ENCODE peak calls at places on chromosomes 11 and 22, in six cellular contexts. One of them, this sample, is unnamed.

GRCh38 chr11:65516135-65516968 is 8.5 kb upstream of the SCYL1 start:
- DNase-seq in adrenal gland: no peak
- DNase-seq in mesothelial cell of epicardium: no peak
- DNase-seq in endothelial cell: no peak
- DNase-seq in A673: no peak
- DNase-seq in cardiac fibroblast: no peak
- DNase-seq in this sample: no peak

GRCh38 chr22:43890901-43891331 is 897 bp downstream of the PNPLA5 start:
- DNase-seq in adrenal gland: no peak
- DNase-seq in mesothelial cell of epicardium: no peak
- DNase-seq in endothelial cell: no peak
- DNase-seq in A673: no peak
- DNase-seq in cardiac fibroblast: no peak
- DNase-seq in this sample: no peak

GRCh38 chr11:1397862-1398505 is 8.2 kb downstream of the BRSK2 start:
- DNase-seq in adrenal gland: no peak
- DNase-seq in mesothelial cell of epicardium: no peak
- DNase-seq in endothelial cell: no peak
- DNase-seq in A673: no peak
- DNase-seq in cardiac fibroblast: no peak
- DNase-seq in this sample: no peak

GRCh38 chr11:76501526-76501925 is 56.7 kb downstream of the EMSY start:
- DNase-seq in adrenal gland: no peak
- DNase-seq in mesothelial cell of epicardium: no peak
- DNase-seq in endothelial cell: no peak
- DNase-seq in A673: no peak
- DNase-seq in cardiac fibroblast: no peak
- DNase-seq in this sample: no peak

GRCh38 chr11:73233704-73234402 is 15.8 kb downstream of the P2RY2 start:
- DNase-seq in adrenal gland: peak
- DNase-seq in mesothelial cell of epicardium: no peak
- DNase-seq in endothelial cell: no peak
- DNase-seq in A673: no peak
- DNase-seq in cardiac fibroblast: peak
- DNase-seq in this sample: no peak

GRCh38 chr11:116615211-116615865 is 157.4 kb downstream of the BUD13 start:
- DNase-seq in adrenal gland: peak
- DNase-seq in mesothelial cell of epicardium: peak
- DNase-seq in endothelial cell: no peak
- DNase-seq in A673: no peak
- DNase-seq in cardiac fibroblast: no peak
- DNase-seq in this sample: no peak

GRCh38 chr11:5624489-5625278 is at the start of gene TRIM34:
- DNase-seq in adrenal gland: peak
- DNase-seq in mesothelial cell of epicardium: no peak
- DNase-seq in endothelial cell: peak
- DNase-seq in A673: peak
- DNase-seq in cardiac fibroblast: peak
- DNase-seq in this sample: peak

GRCh38 chr22:22098457-22099193 is 116.0 kb upstream of the TOP3B start:
- DNase-seq in adrenal gland: no peak
- DNase-seq in mesothelial cell of epicardium: no peak
- DNase-seq in endothelial cell: no peak
- DNase-seq in A673: no peak
- DNase-seq in cardiac fibroblast: no peak
- DNase-seq in this sample: no peak

GRCh38 chr11:87398913-87399312 is 361.2 kb downstream of the TMEM135 start:
- DNase-seq in adrenal gland: peak
- DNase-seq in mesothelial cell of epicardium: no peak
- DNase-seq in endothelial cell: no peak
- DNase-seq in A673: no peak
- DNase-seq in cardiac fibroblast: no peak
- DNase-seq in this sample: no peak

GRCh38 chr11:38498721-38499120 is 1900.7 kb upstream of the RAG2 start:
- DNase-seq in adrenal gland: no peak
- DNase-seq in mesothelial cell of epicardium: no peak
- DNase-seq in endothelial cell: no peak
- DNase-seq in A673: no peak
- DNase-seq in cardiac fibroblast: no peak
- DNase-seq in this sample: peak

GRCh38 chr11:14549891-14550290 is 29.7 kb upstream of the PSMA1 start:
- DNase-seq in adrenal gland: no peak
- DNase-seq in mesothelial cell of epicardium: no peak
- DNase-seq in endothelial cell: no peak
- DNase-seq in A673: no peak
- DNase-seq in cardiac fibroblast: no peak
- DNase-seq in this sample: no peak

GRCh38 chr22:39103431-39103830 is 6.4 kb downstream of the APOBEC3H start:
- DNase-seq in adrenal gland: no peak
- DNase-seq in mesothelial cell of epicardium: no peak
- DNase-seq in endothelial cell: no peak
- DNase-seq in A673: no peak
- DNase-seq in cardiac fibroblast: no peak
- DNase-seq in this sample: no peak

GRCh38 chr22:16949561-16949960 is 58.5 kb downstream of the GAB4 start:
- DNase-seq in adrenal gland: peak
- DNase-seq in mesothelial cell of epicardium: no peak
- DNase-seq in endothelial cell: no peak
- DNase-seq in A673: no peak
- DNase-seq in cardiac fibroblast: no peak
- DNase-seq in this sample: peak

GRCh38 chr11:17600316-17601205 is 53.5 kb downstream of the OTOG start:
- DNase-seq in adrenal gland: peak
- DNase-seq in mesothelial cell of epicardium: no peak
- DNase-seq in endothelial cell: no peak
- DNase-seq in A673: no peak
- DNase-seq in cardiac fibroblast: no peak
- DNase-seq in this sample: no peak

GRCh38 chr11:76166314-76166713 is 40.0 kb downstream of the WNT11 start:
- DNase-seq in adrenal gland: no peak
- DNase-seq in mesothelial cell of epicardium: no peak
- DNase-seq in endothelial cell: no peak
- DNase-seq in A673: no peak
- DNase-seq in cardiac fibroblast: no peak
- DNase-seq in this sample: no peak

GRCh38 chr11:833114-833791 is 501 bp downstream of the CD151 start:
- DNase-seq in adrenal gland: peak
- DNase-seq in mesothelial cell of epicardium: no peak
- DNase-seq in endothelial cell: peak
- DNase-seq in A673: peak
- DNase-seq in cardiac fibroblast: peak
- DNase-seq in this sample: peak

GRCh38 chr11:75547177-75547576 is 14.9 kb upstream of the SERPINH1 start:
- DNase-seq in adrenal gland: no peak
- DNase-seq in mesothelial cell of epicardium: no peak
- DNase-seq in endothelial cell: no peak
- DNase-seq in A673: no peak
- DNase-seq in cardiac fibroblast: no peak
- DNase-seq in this sample: no peak

GRCh38 chr11:1778141-1778911 is 14.6 kb upstream of the CTSD start:
- DNase-seq in adrenal gland: no peak
- DNase-seq in mesothelial cell of epicardium: no peak
- DNase-seq in endothelial cell: no peak
- DNase-seq in A673: no peak
- DNase-seq in cardiac fibroblast: no peak
- DNase-seq in this sample: no peak

GRCh38 chr11:1889941-1890855 is 1.5 kb downstream of the PRR33 start:
- DNase-seq in adrenal gland: peak
- DNase-seq in mesothelial cell of epicardium: no peak
- DNase-seq in endothelial cell: no peak
- DNase-seq in A673: no peak
- DNase-seq in cardiac fibroblast: no peak
- DNase-seq in this sample: no peak

GRCh38 chr11:63683133-63683991 is 2.1 kb downstream of the RTN3 start:
- DNase-seq in adrenal gland: no peak
- DNase-seq in mesothelial cell of epicardium: no peak
- DNase-seq in endothelial cell: no peak
- DNase-seq in A673: peak
- DNase-seq in cardiac fibroblast: peak
- DNase-seq in this sample: no peak

GRCh38 chr11:130457909-130458729 is 9.7 kb downstream of the ADAMTS15 start:
- DNase-seq in adrenal gland: no peak
- DNase-seq in mesothelial cell of epicardium: no peak
- DNase-seq in endothelial cell: no peak
- DNase-seq in A673: no peak
- DNase-seq in cardiac fibroblast: peak
- DNase-seq in this sample: no peak

GRCh38 chr22:27639180-27640086 is 162.1 kb downstream of the MN1 start:
- DNase-seq in adrenal gland: no peak
- DNase-seq in mesothelial cell of epicardium: no peak
- DNase-seq in endothelial cell: no peak
- DNase-seq in A673: no peak
- DNase-seq in cardiac fibroblast: no peak
- DNase-seq in this sample: no peak

GRCh38 chr11:115409691-115410220 is 94.5 kb downstream of the CADM1 start:
- DNase-seq in adrenal gland: no peak
- DNase-seq in mesothelial cell of epicardium: no peak
- DNase-seq in endothelial cell: no peak
- DNase-seq in A673: no peak
- DNase-seq in cardiac fibroblast: no peak
- DNase-seq in this sample: no peak

GRCh38 chr11:120622189-120622912 is 110.8 kb downstream of the GRIK4 start:
- DNase-seq in adrenal gland: peak
- DNase-seq in mesothelial cell of epicardium: no peak
- DNase-seq in endothelial cell: no peak
- DNase-seq in A673: no peak
- DNase-seq in cardiac fibroblast: no peak
- DNase-seq in this sample: peak

GRCh38 chr22:48536691-48537591 is 1290.7 kb downstream of the BRD1 start:
- DNase-seq in adrenal gland: peak
- DNase-seq in mesothelial cell of epicardium: no peak
- DNase-seq in endothelial cell: no peak
- DNase-seq in A673: no peak
- DNase-seq in cardiac fibroblast: no peak
- DNase-seq in this sample: no peak

GRCh38 chr11:2436521-2437031 is 7.7 kb downstream of the TRPM5 start:
- DNase-seq in adrenal gland: no peak
- DNase-seq in mesothelial cell of epicardium: no peak
- DNase-seq in endothelial cell: no peak
- DNase-seq in A673: no peak
- DNase-seq in cardiac fibroblast: no peak
- DNase-seq in this sample: no peak

GRCh38 chr11:9214765-9215164 is 50.4 kb downstream of the DENND5A start:
- DNase-seq in adrenal gland: no peak
- DNase-seq in mesothelial cell of epicardium: no peak
- DNase-seq in endothelial cell: no peak
- DNase-seq in A673: no peak
- DNase-seq in cardiac fibroblast: peak
- DNase-seq in this sample: peak

GRCh38 chr11:48020092-48020755 is 39.9 kb downstream of the PTPRJ start:
- DNase-seq in adrenal gland: peak
- DNase-seq in mesothelial cell of epicardium: no peak
- DNase-seq in endothelial cell: no peak
- DNase-seq in A673: no peak
- DNase-seq in cardiac fibroblast: no peak
- DNase-seq in this sample: peak

GRCh38 chr22:23282089-23282501 is 101.8 kb downstream of the BCR start:
- DNase-seq in adrenal gland: peak
- DNase-seq in mesothelial cell of epicardium: no peak
- DNase-seq in endothelial cell: no peak
- DNase-seq in A673: peak
- DNase-seq in cardiac fibroblast: peak
- DNase-seq in this sample: peak

GRCh38 chr11:46410021-46410420 is 18.4 kb upstream of the CHRM4 start:
- DNase-seq in adrenal gland: no peak
- DNase-seq in mesothelial cell of epicardium: no peak
- DNase-seq in endothelial cell: peak
- DNase-seq in A673: peak
- DNase-seq in cardiac fibroblast: peak
- DNase-seq in this sample: no peak

GRCh38 chr11:100932474-100933100 is 197.0 kb downstream of the PGR start:
- DNase-seq in adrenal gland: no peak
- DNase-seq in mesothelial cell of epicardium: no peak
- DNase-seq in endothelial cell: no peak
- DNase-seq in A673: peak
- DNase-seq in cardiac fibroblast: peak
- DNase-seq in this sample: peak

GRCh38 chr11:35799655-35800054 is 137.1 kb downstream of the TRIM44 start:
- DNase-seq in adrenal gland: no peak
- DNase-seq in mesothelial cell of epicardium: no peak
- DNase-seq in endothelial cell: no peak
- DNase-seq in A673: no peak
- DNase-seq in cardiac fibroblast: no peak
- DNase-seq in this sample: no peak
- TF ChIP-seq CTCF in adrenal gland: no peak
- TF ChIP-seq CTCF in mesothelial cell of epicardium: peak
- TF ChIP-seq CTCF in endothelial cell: peak
- TF ChIP-seq CTCF in A673: peak
- TF ChIP-seq CTCF in cardiac fibroblast: peak
- TF ChIP-seq CTCF in this sample: no peak

GRCh38 chr11:60767388-60767811 is 10.7 kb downstream of the MS4A15 start:
- DNase-seq in adrenal gland: no peak
- DNase-seq in mesothelial cell of epicardium: no peak
- DNase-seq in endothelial cell: peak
- DNase-seq in A673: peak
- DNase-seq in cardiac fibroblast: no peak
- DNase-seq in this sample: no peak
- TF ChIP-seq CTCF in adrenal gland: no peak
- TF ChIP-seq CTCF in mesothelial cell of epicardium: peak
- TF ChIP-seq CTCF in endothelial cell: peak
- TF ChIP-seq CTCF in A673: peak
- TF ChIP-seq CTCF in cardiac fibroblast: peak
- TF ChIP-seq CTCF in this sample: no peak

DNA sequence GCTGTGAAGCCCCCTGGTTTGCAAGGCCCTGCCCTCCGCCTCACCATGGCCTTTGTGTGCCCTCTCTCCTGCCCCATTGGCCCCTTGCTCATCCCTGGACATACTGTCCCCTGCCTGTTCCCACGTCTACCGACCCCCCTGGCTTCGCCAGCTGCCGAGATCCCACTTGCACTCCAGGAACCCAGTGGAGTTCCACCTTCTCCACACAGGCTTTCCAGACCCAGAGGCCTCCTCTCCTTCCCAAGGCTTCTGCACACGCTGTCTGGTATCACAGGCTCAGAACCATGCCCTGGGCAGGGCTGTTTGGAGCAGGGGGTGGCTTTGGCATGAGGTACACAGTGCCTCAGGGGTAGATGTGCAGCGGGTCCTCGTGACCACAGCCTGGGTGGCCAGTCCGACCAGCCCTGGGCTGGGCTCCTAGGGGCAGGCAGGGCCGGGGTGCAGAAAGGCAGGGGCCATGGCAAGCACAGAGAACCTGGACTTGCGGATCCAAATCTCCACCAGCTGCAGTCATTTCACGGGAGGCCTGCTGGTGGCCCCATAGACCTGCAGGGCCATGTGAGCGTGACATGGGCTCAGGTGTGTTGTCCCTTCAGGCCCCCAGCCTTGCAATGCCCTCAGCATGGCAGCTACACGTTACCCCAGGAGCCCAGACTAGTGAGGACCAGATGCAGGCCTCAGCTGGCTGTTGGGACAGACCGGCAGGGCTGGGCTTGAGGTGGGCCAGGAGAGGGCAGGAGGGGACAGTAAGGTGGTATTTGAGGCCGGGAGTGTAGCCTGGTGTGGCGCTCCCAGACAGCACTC is 9.5 kb downstream of the GRK2 start:
- DNase-seq in adrenal gland: no peak
- DNase-seq in mesothelial cell of epicardium: no peak
- DNase-seq in endothelial cell: no peak
- DNase-seq in A673: no peak
- DNase-seq in cardiac fibroblast: no peak
- DNase-seq in this sample: no peak
- TF ChIP-seq CTCF in adrenal gland: no peak
- TF ChIP-seq CTCF in mesothelial cell of epicardium: no peak
- TF ChIP-seq CTCF in endothelial cell: no peak
- TF ChIP-seq CTCF in A673: no peak
- TF ChIP-seq CTCF in cardiac fibroblast: no peak
- TF ChIP-seq CTCF in this sample: no peak

GRCh38 chr11:82864268-82864667 is 36.0 kb downstream of the PRCP start:
- DNase-seq in adrenal gland: peak
- DNase-seq in mesothelial cell of epicardium: no peak
- DNase-seq in endothelial cell: peak
- DNase-seq in A673: peak
- DNase-seq in cardiac fibroblast: peak
- DNase-seq in this sample: peak
- TF ChIP-seq CTCF in adrenal gland: peak
- TF ChIP-seq CTCF in mesothelial cell of epicardium: no peak
- TF ChIP-seq CTCF in endothelial cell: peak
- TF ChIP-seq CTCF in A673: peak
- TF ChIP-seq CTCF in cardiac fibroblast: peak
- TF ChIP-seq CTCF in this sample: peak